ENCODE peak calls at places on chromosomes 13 and 19, in seven cellular contexts. M is NCI-H1105 treated with DMSO at 0.1 percent for 48 hours; H is mesenteric fat pad; L is CD8-positive, alpha-beta T cell; U is NCI-H146; R is HTR-8/SVneo; V is HuH-7.5. C is an unnamed sample.

GRCh38 chr19:38004100-38004504 is 97.1 kb downstream of the SIPA1L3 start:
- DNase-seq in R (no peak), M (no peak), H (no peak), U (no peak), L (no peak), V (no peak), C (no peak)

GRCh38 chr19:15331419-15332310 is 674 bp downstream of the BRD4 start:
- DNase-seq in V (peak), R (peak), U (peak), H (peak), M (peak), L (peak), C (no peak)

GRCh38 chr19:42095814-42096230 is 19.9 kb downstream of the ZNF574 start:
- DNase-seq in R (no peak), L (no peak), V (no peak), H (no peak), U (no peak), M (no peak), C (no peak)

GRCh38 chr19:44657211-44657921 is 13.7 kb downstream of the PVR start:
- DNase-seq in M (peak), L (peak), R (peak), V (peak), H (no peak), U (peak), C (peak)

GRCh38 chr19:51292971-51293370 is 18.5 kb upstream of the IGLON5 start:
- DNase-seq in U (no peak), M (no peak), R (no peak), H (no peak), L (no peak), V (no peak), C (no peak)

GRCh38 chr13:85771856-85772255 is 27.4 kb downstream of the SLITRK6 start:
- DNase-seq in L (no peak), U (peak), V (no peak), H (no peak), M (no peak), R (no peak), C (no peak)

GRCh38 chr19:11204943-11205349 is 7.6 kb upstream of the KANK2 start:
- DNase-seq in M (no peak), V (no peak), L (no peak), H (no peak), R (no peak), U (no peak), C (no peak)

GRCh38 chr19:30173593-30174356 is 198.4 kb upstream of the ZNF536 start:
- DNase-seq in R (no peak), V (no peak), L (no peak), H (no peak), M (no peak), U (no peak), C (no peak)

GRCh38 chr19:52094526-52094925 is 1.0 kb downstream of the ZNF841 start:
- DNase-seq in M (no peak), U (no peak), R (no peak), H (no peak), V (no peak), L (no peak), C (no peak)

GRCh38 chr13:24276310-24276709 is 33.1 kb upstream of the C1QTNF9 start:
- DNase-seq in U (no peak), M (no peak), V (no peak), L (no peak), H (no peak), R (no peak), C (no peak)

GRCh38 chr13:32284927-32285632 is 30.1 kb downstream of the ZAR1L start:
- DNase-seq in L (no peak), R (peak), H (no peak), V (no peak), M (no peak), U (no peak), C (no peak)

GRCh38 chr13:110922506-110922905 is 7.6 kb upstream of the ANKRD10 start:
- DNase-seq in M (no peak), R (no peak), U (no peak), L (no peak), V (no peak), H (no peak), C (no peak)

GRCh38 chr13:23672616-23673015 is 102.4 kb downstream of the TNFRSF19 start:
- DNase-seq in R (no peak), H (no peak), L (no peak), U (peak), M (no peak), V (no peak), C (no peak)

GRCh38 chr13:30720470-30720869 is 14.9 kb upstream of the ALOX5AP start:
- DNase-seq in M (no peak), U (no peak), L (no peak), V (no peak), H (no peak), R (no peak), C (no peak)

GRCh38 chr13:30551194-30551593 is 66.5 kb upstream of the USPL1 start:
- DNase-seq in R (peak), V (no peak), U (no peak), H (no peak), L (no peak), M (no peak), C (no peak)

GRCh38 chr13:78398743-78399410 is 204.5 kb downstream of the POU4F1 start:
- DNase-seq in H (no peak), M (no peak), R (no peak), V (no peak), L (no peak), U (no peak), C (no peak)

GRCh38 chr13:49859568-49859967 is 67.1 kb upstream of the KPNA3 start:
- DNase-seq in L (no peak), M (no peak), R (peak), V (no peak), U (no peak), H (no peak), C (no peak)

GRCh38 chr13:35548790-35549189 is 72.3 kb upstream of the MAB21L1 start:
- DNase-seq in V (no peak), M (no peak), H (no peak), U (no peak), L (no peak), R (no peak), C (no peak)

GRCh38 chr13:113114511-113115362 is 7.9 kb upstream of the F10 start:
- DNase-seq in V (no peak), M (no peak), R (no peak), L (no peak), U (no peak), H (peak), C (no peak)

GRCh38 chr13:25574437-25575426 is 203.0 kb downstream of the ATP8A2 start:
- DNase-seq in L (peak), H (no peak), U (peak), V (peak), R (peak), M (peak), C (no peak)

GRCh38 chr19:12946092-12946845 is 607 bp downstream of the RAD23A start:
- DNase-seq in H (peak), R (peak), L (peak), V (peak), M (peak), U (peak), C (no peak)

GRCh38 chr13:102556806-102557205 is 40.0 kb upstream of the TPP2 start:
- DNase-seq in R (no peak), L (no peak), H (no peak), V (no peak), U (no peak), M (no peak), C (no peak)

GRCh38 chr19:30598688-30599087 is 226.5 kb downstream of the ZNF536 start:
- DNase-seq in V (no peak), L (no peak), H (no peak), R (no peak), U (no peak), M (no peak), C (no peak)

GRCh38 chr19:58046856-58047255 is 12.2 kb upstream of the ZNF135 start:
- DNase-seq in M (no peak), U (no peak), L (no peak), R (no peak), H (no peak), V (no peak), C (no peak)

GRCh38 chr19:32870154-32870573 is 597 bp upstream of the SLC7A9 start:
- DNase-seq in V (no peak), M (no peak), H (peak), U (peak), L (no peak), R (no peak), C (no peak)

GRCh38 chr19:35265126-35265995 is 3.4 kb upstream of the USF2 start:
- DNase-seq in U (no peak), R (no peak), V (no peak), L (no peak), H (peak), M (peak), C (no peak)

GRCh38 chr13:30581582-30581981 is 36.1 kb upstream of the USPL1 start:
- DNase-seq in M (no peak), U (peak), L (no peak), V (no peak), H (no peak), R (no peak), C (no peak)

GRCh38 chr13:113783966-113784644 is 25.1 kb downstream of the TMEM255B start:
- DNase-seq in M (no peak), V (no peak), U (no peak), H (peak), R (no peak), L (no peak), C (no peak)

GRCh38 chr13:90403330-90404082 is 944.0 kb upstream of the MIR17HG start:
- DNase-seq in M (no peak), L (no peak), V (no peak), H (no peak), R (no peak), U (no peak), C (no peak)

GRCh38 chr13:113333076-113333475 is 30.9 kb downstream of the GRTP1 start:
- DNase-seq in H (no peak), V (no peak), U (no peak), R (no peak), L (no peak), M (no peak), C (no peak)

GRCh38 chr19:6947745-6948144 is 60.4 kb downstream of the ADGRE1 start:
- DNase-seq in M (no peak), U (no peak), R (peak), V (no peak), H (no peak), L (no peak), C (no peak)

GRCh38 chr13:101209206-101209893 is 207.0 kb downstream of the NALCN start:
- DNase-seq in L (no peak), H (no peak), U (no peak), R (no peak), V (no peak), M (no peak), C (no peak)